ENCODE peak calls at places on chromosomes 6 and 20, in five cellular contexts. One of them, this sample, is unnamed.

GRCh38 chr20:41329435-41330342 is 10.9 kb upstream of the LPIN3 start:
- DNase-seq in RKO: peak
- DNase-seq in NCI-H345: no peak
- DNase-seq in LoVo: peak
- DNase-seq in lower lobe of right lung: peak
- DNase-seq in this sample: no peak

GRCh38 chr6:33272358-33273128 is 668 bp downstream of the RPS18 start:
- DNase-seq in RKO: no peak
- DNase-seq in NCI-H345: no peak
- DNase-seq in LoVo: no peak
- DNase-seq in lower lobe of right lung: no peak
- DNase-seq in this sample: no peak

GRCh38 chr6:136846046-136846445 is 23.7 kb downstream of the PEX7 start:
- DNase-seq in RKO: peak
- DNase-seq in NCI-H345: peak
- DNase-seq in LoVo: peak
- DNase-seq in lower lobe of right lung: no peak
- DNase-seq in this sample: no peak

GRCh38 chr6:25122622-25123237 is 156.4 kb upstream of the CARMIL1 start:
- DNase-seq in RKO: no peak
- DNase-seq in NCI-H345: peak
- DNase-seq in LoVo: no peak
- DNase-seq in lower lobe of right lung: no peak
- DNase-seq in this sample: no peak

GRCh38 chr6:141884850-141885249 is 247.9 kb upstream of the GJE1 start:
- DNase-seq in RKO: no peak
- DNase-seq in NCI-H345: no peak
- DNase-seq in LoVo: no peak
- DNase-seq in lower lobe of right lung: no peak
- DNase-seq in this sample: no peak

GRCh38 chr6:157661652-157662051 is 161.4 kb upstream of the SNX9 start:
- DNase-seq in RKO: no peak
- DNase-seq in NCI-H345: no peak
- DNase-seq in LoVo: no peak
- DNase-seq in lower lobe of right lung: no peak
- DNase-seq in this sample: no peak

GRCh38 chr6:66376021-66376420 is 669.0 kb upstream of the EYS start:
- DNase-seq in RKO: no peak
- DNase-seq in NCI-H345: no peak
- DNase-seq in LoVo: no peak
- DNase-seq in lower lobe of right lung: no peak
- DNase-seq in this sample: no peak

GRCh38 chr6:49551126-49551865 is 828 bp downstream of the C6orf141 start:
- DNase-seq in RKO: peak
- DNase-seq in NCI-H345: no peak
- DNase-seq in LoVo: peak
- DNase-seq in lower lobe of right lung: no peak
- DNase-seq in this sample: no peak

GRCh38 chr6:308307-308706 is 16.0 kb downstream of the DUSP22 start:
- DNase-seq in RKO: no peak
- DNase-seq in NCI-H345: no peak
- DNase-seq in LoVo: no peak
- DNase-seq in lower lobe of right lung: no peak
- DNase-seq in this sample: no peak

This sample was measured in Right ventricle myocardium inferior.